ENCODE peak calls at places on chromosomes 4 and X, in eight cellular contexts. F is H9, D is A549, Q is pancreas, B is psoas muscle, H is hepatocyte, L is astrocyte, G is BE2C. Z is an unnamed sample. For H3K4me1, the result is how much of the 10 kb centered on the place peaks cover.

GRCh38 chr4:77072195-77072753 is 3.5 kb downstream of the CCNI start:
- DNase-seq in F (no peak), H (peak), B (no peak), Q (peak), L (no peak), D (no peak), G (no peak), Z (no peak)

GRCh38 chr4:16259531-16260246 is 33.4 kb upstream of the TAPT1 start:
- DNase-seq in B (no peak), Q (no peak), F (no peak), D (no peak), G (no peak), L (peak), H (no peak), Z (no peak)

GRCh38 chrX:84339507-84340364 is 151.7 kb upstream of the RPS6KA6 start:
- DNase-seq in B (no peak), L (no peak), D (peak), F (no peak), Q (no peak), H (peak), G (peak), Z (no peak)

GRCh38 chrX:150365953-150366911 is 3.1 kb downstream of the MAMLD1 start:
- DNase-seq in F (peak), G (no peak), H (peak), B (peak), Q (peak), D (no peak), L (peak), Z (no peak)

GRCh38 chrX:77299549-77299948 is 147.6 kb upstream of the FGF16 start:
- DNase-seq in H (no peak), F (no peak), Q (no peak), D (no peak), B (no peak), G (no peak), L (no peak), Z (no peak)

GRCh38 chr4:23324291-23324690 is 565.6 kb downstream of the PPARGC1A start:
- DNase-seq in H (no peak), Q (no peak), B (no peak), D (no peak), L (peak), G (no peak), F (no peak), Z (no peak)

GRCh38 chrX:30618160-30618765 is 35.0 kb upstream of the GK start:
- DNase-seq in Q (no peak), F (peak), L (no peak), H (no peak), B (no peak), G (no peak), D (no peak), Z (no peak)

GRCh38 chrX:38651625-38652601 is 90.6 kb downstream of the TSPAN7 start:
- DNase-seq in H (no peak), B (no peak), G (no peak), L (no peak), Q (no peak), F (no peak), D (no peak), Z (no peak)

GRCh38 chr4:54082168-54082567 is 17.8 kb upstream of the CHIC2 start:
- DNase-seq in Q (no peak), G (peak), H (peak), D (peak), B (no peak), L (peak), F (no peak), Z (peak)

GRCh38 chr4:6532658-6533057 is 42.3 kb upstream of the MAN2B2 start:
- DNase-seq in D (no peak), H (no peak), L (no peak), F (no peak), G (no peak), B (no peak), Q (no peak), Z (no peak)

GRCh38 chrX:2500091-2500680 is 590 bp downstream of the DHRSX start:
- DNase-seq in F (peak), H (peak), B (peak), Q (no peak), G (peak), L (peak), D (peak), Z (peak)

GRCh38 chr4:153211986-153212720 is 7.9 kb downstream of the TRIM2 start:
- DNase-seq in L (peak), H (peak), B (no peak), Q (no peak), F (no peak), D (no peak), G (no peak), Z (no peak)

GRCh38 chr4:2299794-2300193 is 37.9 kb upstream of the MXD4 start:
- DNase-seq in G (no peak), D (no peak), Q (no peak), H (no peak), B (no peak), L (no peak), F (no peak), Z (no peak)

GRCh38 chrX:143437439-143437838 is 79.8 kb downstream of the SPANXN3 start:
- DNase-seq in H (peak), L (no peak), G (no peak), F (no peak), Q (no peak), D (no peak), B (no peak), Z (no peak)
- TF ChIP-seq CTCF in H (peak), L (peak), G (no peak), F (peak), Q (peak), D (no peak), B (peak), Z (no peak)

GRCh38 chrX:155718964-155719586 is 106.3 kb upstream of the TMLHE start:
- DNase-seq in L (no peak), F (no peak), G (no peak), D (no peak), Q (no peak), B (no peak), H (no peak), Z (no peak)
- H3K4me1 ChIP-seq in L (under half), F (under half), G (under half), D (under half), Q (under half), B (under half), H (under half), Z (under half)

DNA sequence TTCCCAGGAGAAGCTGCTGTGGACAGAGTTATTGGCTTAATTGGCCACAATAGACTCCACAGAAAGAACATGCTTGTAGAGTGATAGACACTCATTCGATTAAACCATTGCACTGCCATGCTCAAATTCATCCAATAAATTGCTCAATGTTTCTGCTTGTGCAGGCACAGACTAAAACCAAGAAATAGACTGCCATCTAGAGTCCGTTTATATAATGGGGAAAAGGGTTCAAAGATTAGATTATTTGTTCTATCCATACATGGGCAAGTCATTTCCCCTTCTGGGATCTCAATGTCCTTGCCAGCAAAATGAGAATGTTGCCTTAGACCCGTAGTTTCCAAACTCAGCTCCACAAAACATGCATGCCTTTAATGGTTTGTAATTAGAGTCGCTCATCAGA is 8.7 kb downstream of the SMIM10 start:
- DNase-seq in H (peak), L (peak), B (no peak), D (peak), F (no peak), G (no peak), Q (no peak), Z (no peak)
- TF ChIP-seq CTCF in H (peak), L (peak), B (peak), D (peak), F (peak), G (peak), Q (peak), Z (no peak)

DNA sequence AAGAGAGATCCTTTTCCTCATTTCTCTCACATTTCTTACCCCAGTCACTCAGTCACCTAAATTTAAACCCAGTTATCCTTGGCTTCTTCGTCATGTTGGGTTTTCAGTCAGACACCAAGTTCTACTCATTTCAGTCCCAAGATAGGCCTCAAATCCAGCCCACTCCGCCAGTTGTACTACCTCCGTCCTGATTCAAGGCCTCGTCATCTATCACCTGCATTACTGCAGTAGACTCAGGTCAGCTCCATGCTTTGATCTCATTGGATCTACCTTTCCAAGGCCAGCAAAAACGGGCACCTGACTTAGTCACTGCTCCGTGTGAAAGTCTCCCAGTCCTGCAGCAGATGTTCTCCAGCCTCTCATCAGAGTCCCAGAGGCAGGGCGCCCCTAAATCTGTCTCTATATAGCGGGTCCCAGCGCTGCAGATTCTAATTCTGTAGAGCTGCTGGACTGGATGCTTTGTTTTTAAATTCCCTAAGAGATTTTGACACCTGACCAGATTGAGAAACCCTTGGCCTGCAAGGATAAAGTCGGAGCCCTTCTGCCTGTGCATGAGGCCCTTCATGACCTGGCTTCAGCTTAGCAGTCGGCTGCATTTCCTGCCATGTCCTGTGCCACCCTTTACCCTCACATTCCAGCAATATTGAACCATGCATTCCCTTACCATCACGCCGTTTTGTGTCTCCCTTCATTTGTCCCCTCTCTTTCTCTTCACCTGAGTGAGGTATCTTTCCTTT is 53.7 kb downstream of the ZFX start:
- DNase-seq in D (no peak), H (no peak), Q (peak), G (no peak), L (no peak), B (no peak), F (no peak), Z (no peak)
- H3K4me1 ChIP-seq in D (half or more), H (under half), Q (under half), G (under half), L (under half), B (half or more), F (under half), Z (under half)

GRCh38 chr4:150593996-150594395 is 12.0 kb downstream of the MAB21L2 start:
- DNase-seq in Q (no peak), G (no peak), H (no peak), B (no peak), D (no peak), F (no peak), L (peak), Z (no peak)
- TF ChIP-seq CTCF in Q (no peak), G (peak), H (peak), B (no peak), D (peak), F (no peak), L (peak), Z (no peak)

GRCh38 chr4:41420576-41420975 is 117.4 kb upstream of the LIMCH1 start:
- DNase-seq in Q (no peak), H (no peak), G (no peak), L (no peak), B (no peak), F (no peak), D (no peak), Z (no peak)

GRCh38 chr4:41428205-41428940 is 109.6 kb upstream of the LIMCH1 start:
- DNase-seq in B (no peak), G (no peak), H (no peak), D (no peak), F (no peak), L (peak), Q (no peak), Z (no peak)

GRCh38 chr4:41426523-41426922 is 111.4 kb upstream of the LIMCH1 start:
- DNase-seq in D (no peak), F (no peak), H (no peak), Q (no peak), B (no peak), G (no peak), L (no peak), Z (no peak)

GRCh38 chr4:41427306-41427882 is 110.6 kb upstream of the LIMCH1 start:
- DNase-seq in F (no peak), H (no peak), B (no peak), D (no peak), Q (no peak), G (no peak), L (no peak), Z (no peak)

GRCh38 chr4:41424541-41424940 is 113.4 kb upstream of the LIMCH1 start:
- DNase-seq in G (no peak), L (peak), B (no peak), D (no peak), F (no peak), H (no peak), Q (no peak), Z (no peak)
- H3K4me1 ChIP-seq in G (under half), L (under half), B (under half), D (half or more), F (under half), H (under half), Q (under half), Z (under half)

DNA sequence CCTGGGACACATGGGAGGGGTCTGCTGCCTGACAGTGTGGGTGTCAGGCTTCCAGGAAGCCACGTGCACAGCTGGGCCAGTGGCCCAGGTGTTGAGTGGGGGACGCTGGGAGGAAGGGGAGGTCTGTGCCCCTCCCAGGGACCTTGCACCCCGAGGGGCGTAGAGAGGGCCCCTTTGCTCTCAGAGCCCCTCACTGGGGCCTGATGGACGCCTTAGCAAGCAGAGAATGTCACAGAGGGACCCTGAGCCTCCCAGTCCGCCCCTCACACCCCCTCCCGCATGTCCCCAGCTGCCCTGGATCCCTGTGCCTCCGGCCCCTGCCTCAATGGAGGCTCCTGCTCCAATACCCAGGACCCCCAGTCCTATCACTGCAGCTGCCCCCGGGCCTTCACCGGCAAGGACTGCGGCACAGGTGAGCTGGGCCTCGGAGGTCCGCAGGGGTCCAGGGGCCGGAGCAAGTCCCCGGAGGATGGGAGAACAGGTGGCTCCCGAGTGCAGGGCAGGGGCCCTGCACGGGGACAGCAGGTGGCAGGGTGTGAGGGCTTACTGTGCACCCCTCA is 2.1 kb downstream of the HGFAC start:
- DNase-seq in L (no peak), G (no peak), D (no peak), B (no peak), Q (no peak), F (no peak), H (no peak), Z (no peak)
- TF ChIP-seq CTCF in L (no peak), G (no peak), D (peak), B (no peak), Q (peak), F (no peak), H (no peak), Z (no peak)

Z was measured in mucosa of descending colon.